ENCODE peak calls at places on chromosomes 3 and 15, in six cellular contexts. G is GM12878, D is fibroblast of lung, U is mammary epithelial cell, H is PC-3, V is neural progenitor cell. E is an unnamed sample.

GRCh38 chr3:106963446-106963845 is 413.8 kb upstream of the CCDC54 start:
- DNase-seq in G (no peak), V (no peak), U (no peak), H (peak; percentile 45), D (peak; percentile 66), E (no peak)

GRCh38 chr15:22855791-22856190 is 17.3 kb downstream of the NIPA2 start:
- DNase-seq in D (no peak), U (no peak), V (no peak), H (no peak), G (no peak), E (no peak)

GRCh38 chr3:39435006-39435748 is 28.7 kb downstream of the RPSA start:
- DNase-seq in D (no peak), U (peak; percentile 6), V (no peak), G (no peak), H (no peak), E (no peak)

GRCh38 chr3:9172851-9173320 is 76.6 kb downstream of the SRGAP3 start:
- DNase-seq in V (no peak), G (no peak), H (peak; percentile 87), U (peak; percentile 42), D (no peak), E (no peak)

GRCh38 chr15:81723758-81724157 is 322.1 kb downstream of the MEX3B start:
- DNase-seq in V (no peak), U (no peak), D (no peak), H (no peak), G (no peak), E (no peak)

GRCh38 chr15:80404057-80404718 is at the start of gene ARNT2:
- DNase-seq in G (no peak), D (peak; percentile 33), H (no peak), U (no peak), V (peak; percentile 84), E (no peak)

GRCh38 chr3:141575879-141576743 is 89.3 kb downstream of the RASA2 start:
- DNase-seq in U (no peak), D (peak; percentile 11), V (no peak), H (peak; percentile 24), G (no peak), E (no peak)

GRCh38 chr3:18047052-18047451 is 304.6 kb upstream of the TBC1D5 start:
- DNase-seq in V (no peak), G (no peak), D (no peak), U (no peak), H (no peak), E (no peak)

GRCh38 chr3:138367326-138367850 is 19.0 kb downstream of the MRAS start:
- DNase-seq in U (no peak), D (no peak), V (no peak), H (no peak), G (no peak), E (no peak)

GRCh38 chr3:112734718-112735350 is 93.9 kb upstream of the CCDC80 start:
- DNase-seq in D (peak; percentile 65), H (peak; percentile 89), V (peak; percentile 79), U (peak; percentile 64), G (peak; percentile 40), E (peak; percentile 66)

GRCh38 chr3:177037241-177037640 is 160.0 kb downstream of the TBL1XR1 start:
- DNase-seq in D (peak; percentile 49), V (no peak), G (no peak), H (no peak), U (peak; percentile 31), E (no peak)

GRCh38 chr15:53786421-53786820 is 27.0 kb upstream of the WDR72 start:
- DNase-seq in G (no peak), H (no peak), V (no peak), U (no peak), D (no peak), E (no peak)

GRCh38 chr15:77897896-77898406 is 179.6 kb downstream of the TBC1D2B start:
- DNase-seq in H (no peak), D (no peak), V (no peak), G (no peak), U (no peak), E (no peak)

GRCh38 chr15:71195242-71195641 is 80.0 kb downstream of the THSD4 start:
- DNase-seq in D (no peak), V (peak; percentile 37), H (peak; percentile 36), U (no peak), G (no peak), E (no peak)

GRCh38 chr3:17231537-17232261 is 346.9 kb downstream of the PLCL2 start:
- DNase-seq in H (no peak), V (no peak), D (no peak), U (no peak), G (no peak), E (no peak)

GRCh38 chr15:98684441-98684840 is 36.1 kb downstream of the IGF1R start:
- DNase-seq in G (no peak), D (peak; percentile 72), U (peak; percentile 59), H (peak; percentile 63), V (no peak), E (peak; percentile 34)

GRCh38 chr3:9503283-9503682 is 50.3 kb downstream of the LHFPL4 start:
- DNase-seq in G (peak; percentile 21), V (peak; percentile 88), D (peak; percentile 50), U (peak; percentile 39), H (peak; percentile 86), E (peak; percentile 35)

GRCh38 chr3:194009019-194009418 is 126.9 kb upstream of the HES1 start:
- DNase-seq in U (no peak), H (no peak), D (no peak), V (no peak), G (no peak), E (no peak)

GRCh38 chr3:111134302-111134701 is 62.7 kb downstream of the NECTIN3 start:
- DNase-seq in U (no peak), V (no peak), D (no peak), G (no peak), H (peak; percentile 65), E (no peak)

GRCh38 chr3:35439626-35440025 is 199.7 kb upstream of the ARPP21 start:
- DNase-seq in H (no peak), G (no peak), V (no peak), U (no peak), D (no peak), E (no peak)

GRCh38 chr15:71632571-71633195 is 177.7 kb upstream of the NR2E3 start:
- DNase-seq in D (no peak), H (no peak), V (no peak), U (no peak), G (no peak), E (no peak)

GRCh38 chr3:157493627-157494550 is 9.3 kb downstream of the VEPH1 start:
- DNase-seq in H (peak; percentile 83), V (peak; percentile 52), D (peak; percentile 56), G (no peak), U (peak; percentile 30), E (peak; percentile 50)

GRCh38 chr3:188179006-188179966 is 25.3 kb downstream of the LPP start:
- DNase-seq in H (no peak), U (no peak), V (peak; percentile 21), D (peak; percentile 94), G (no peak), E (no peak)

GRCh38 chr15:82653483-82653882 is 6.3 kb upstream of the CPEB1 start:
- DNase-seq in H (no peak), V (no peak), U (no peak), G (no peak), D (no peak), E (no peak)

GRCh38 chr15:52217186-52217585 is 26.0 kb upstream of the GNB5 start:
- DNase-seq in V (peak; percentile 43), G (no peak), H (peak; percentile 33), U (no peak), D (no peak), E (no peak)

GRCh38 chr3:5056005-5056391 is 66.1 kb upstream of the ARL8B start:
- DNase-seq in G (no peak), U (no peak), D (peak; percentile 45), V (no peak), H (no peak), E (no peak)

GRCh38 chr3:160753953-160754352 is 2.1 kb upstream of the PPM1L start:
- DNase-seq in D (no peak), H (no peak), G (no peak), U (no peak), V (no peak), E (no peak)
- H3K9ac ChIP-seq in D (no peak overlapping the region), H (no peak overlapping the region), G (no peak overlapping the region), U (no peak overlapping the region), V (no peak overlapping the region), E (peak overlapping the region; percentile 82)

GRCh38 chr15:30985081-30985531 is 6.3 kb downstream of the MTMR10 start:
- DNase-seq in U (no peak), G (no peak), V (no peak), H (no peak), D (peak; percentile 43), E (no peak)
- H3K36me3 ChIP-seq in U (peaks cover 2% of the 10 kb centered on the region), G (peaks cover 7% of the 10 kb centered on the region), V (no peaks in the 10 kb centered on the region), H (no peaks in the 10 kb centered on the region), D (peaks cover 6% of the 10 kb centered on the region), E (no peaks in the 10 kb centered on the region)

GRCh38 chr15:101613130-101614000 is 38.8 kb downstream of the TM2D3 start:
- DNase-seq in V (no peak), H (peak; percentile 10), D (peak; percentile 17), G (no peak), U (peak; percentile 12), E (peak; percentile 28)

GRCh38 chr15:101612676-101613075 is 39.5 kb downstream of the TM2D3 start:
- DNase-seq in G (no peak), V (no peak), D (no peak), U (no peak), H (no peak), E (no peak)

GRCh38 chr15:101615414-101615985 is 36.7 kb downstream of the TM2D3 start:
- DNase-seq in V (no peak), G (no peak), H (no peak), D (no peak), U (no peak), E (no peak)

GRCh38 chr15:101614761-101615160 is 37.4 kb downstream of the TM2D3 start:
- DNase-seq in U (no peak), D (no peak), H (no peak), G (no peak), V (no peak), E (no peak)

GRCh38 chr15:101614001-101614585 is 38.1 kb downstream of the TM2D3 start:
- DNase-seq in D (no peak), V (no peak), U (no peak), H (no peak), G (no peak), E (no peak)
- TF ChIP-seq EZH2 in D (no peak), V (no peak), U (no peak), H (no peak), G (no peak), E (no peak)

GRCh38 chr15:29345549-29346525 is 76.2 kb upstream of the NSMCE3 start:
- DNase-seq in D (no peak), V (peak; percentile 70), U (no peak), H (no peak), G (no peak), E (no peak)
- H3K9ac ChIP-seq in D (no peak overlapping the region), V (no peak overlapping the region), U (no peak overlapping the region), H (no peak overlapping the region), G (no peak overlapping the region), E (no peak overlapping the region)

GRCh38 chr3:30141927-30142326 is 464.5 kb upstream of the TGFBR2 start:
- DNase-seq in G (no peak), H (no peak), D (no peak), U (no peak), V (no peak), E (no peak)
- H3K36me3 ChIP-seq in G (no peaks in the 10 kb centered on the region), H (no peaks in the 10 kb centered on the region), D (no peaks in the 10 kb centered on the region), U (no peaks in the 10 kb centered on the region), V (no peaks in the 10 kb centered on the region), E (no peaks in the 10 kb centered on the region)

E was measured in SK-N-MC.